ENCODE peak calls at places on chromosome 9, in nine cellular contexts. One of them, this sample, is unnamed.

GRCh38 chr9:98654247-98654646 is 54.5 kb downstream of the GABBR2 start:
- DNase-seq in fibroblast of the aortic adventitia: peak; percentile 65
- DNase-seq in COR-L47: no peak
- DNase-seq in activated naive CD4-positive, alpha-beta T cell: no peak
- DNase-seq in nucleus accumbens: no peak
- DNase-seq in RPMI8226: no peak
- DNase-seq in heart left ventricle: no peak
- DNase-seq in uterus: no peak
- DNase-seq in left lung: no peak
- DNase-seq in this sample: no peak

GRCh38 chr9:81473708-81474107 is 215.6 kb downstream of the TLE1 start:
- DNase-seq in uterus: no peak
- DNase-seq in heart left ventricle: no peak
- DNase-seq in nucleus accumbens: no peak
- DNase-seq in activated naive CD4-positive, alpha-beta T cell: no peak
- DNase-seq in COR-L47: no peak
- DNase-seq in RPMI8226: no peak
- DNase-seq in left lung: no peak
- DNase-seq in fibroblast of the aortic adventitia: no peak
- DNase-seq in this sample: no peak

GRCh38 chr9:33211695-33212393 is 28.1 kb upstream of the SPINK4 start:
- DNase-seq in RPMI8226: no peak
- DNase-seq in nucleus accumbens: no peak
- DNase-seq in activated naive CD4-positive, alpha-beta T cell: no peak
- DNase-seq in heart left ventricle: no peak
- DNase-seq in left lung: no peak
- DNase-seq in COR-L47: no peak
- DNase-seq in uterus: no peak
- DNase-seq in fibroblast of the aortic adventitia: peak; percentile 31
- DNase-seq in this sample: no peak

GRCh38 chr9:121472361-121472910 is 27.2 kb downstream of the GGTA1 start:
- DNase-seq in COR-L47: no peak
- DNase-seq in RPMI8226: no peak
- DNase-seq in nucleus accumbens: no peak
- DNase-seq in activated naive CD4-positive, alpha-beta T cell: no peak
- DNase-seq in heart left ventricle: no peak
- DNase-seq in uterus: no peak
- DNase-seq in left lung: no peak
- DNase-seq in fibroblast of the aortic adventitia: no peak
- DNase-seq in this sample: no peak

GRCh38 chr9:11038956-11039355 is 426.2 kb upstream of the PTPRD start:
- DNase-seq in left lung: no peak
- DNase-seq in nucleus accumbens: no peak
- DNase-seq in activated naive CD4-positive, alpha-beta T cell: no peak
- DNase-seq in COR-L47: no peak
- DNase-seq in fibroblast of the aortic adventitia: no peak
- DNase-seq in heart left ventricle: no peak
- DNase-seq in RPMI8226: no peak
- DNase-seq in uterus: no peak
- DNase-seq in this sample: no peak

GRCh38 chr9:98795970-98796363 is 388 bp downstream of the ANKS6 start:
- DNase-seq in COR-L47: no peak
- DNase-seq in RPMI8226: peak; percentile 31
- DNase-seq in fibroblast of the aortic adventitia: no peak
- DNase-seq in nucleus accumbens: peak; percentile 44
- DNase-seq in heart left ventricle: no peak
- DNase-seq in left lung: peak; percentile 83
- DNase-seq in activated naive CD4-positive, alpha-beta T cell: no peak
- DNase-seq in uterus: no peak
- DNase-seq in this sample: peak; percentile 60

GRCh38 chr9:131103535-131103934 is 7.2 kb downstream of the AIF1L start:
- DNase-seq in uterus: no peak
- DNase-seq in COR-L47: no peak
- DNase-seq in nucleus accumbens: no peak
- DNase-seq in left lung: no peak
- DNase-seq in fibroblast of the aortic adventitia: no peak
- DNase-seq in RPMI8226: no peak
- DNase-seq in activated naive CD4-positive, alpha-beta T cell: no peak
- DNase-seq in heart left ventricle: no peak
- DNase-seq in this sample: no peak

GRCh38 chr9:69471433-69471832 is 146.4 kb downstream of the ENTREP1 start:
- DNase-seq in uterus: no peak
- DNase-seq in RPMI8226: no peak
- DNase-seq in heart left ventricle: no peak
- DNase-seq in left lung: no peak
- DNase-seq in activated naive CD4-positive, alpha-beta T cell: no peak
- DNase-seq in fibroblast of the aortic adventitia: peak; percentile 58
- DNase-seq in nucleus accumbens: no peak
- DNase-seq in COR-L47: peak; percentile 46
- DNase-seq in this sample: no peak

GRCh38 chr9:107949058-107949457 is 459.5 kb upstream of the KLF4 start:
- DNase-seq in COR-L47: no peak
- DNase-seq in activated naive CD4-positive, alpha-beta T cell: no peak
- DNase-seq in fibroblast of the aortic adventitia: no peak
- DNase-seq in uterus: no peak
- DNase-seq in RPMI8226: no peak
- DNase-seq in nucleus accumbens: no peak
- DNase-seq in left lung: no peak
- DNase-seq in heart left ventricle: no peak
- DNase-seq in this sample: no peak

GRCh38 chr9:97986466-97986865 is 3.3 kb downstream of the ANP32B start:
- DNase-seq in RPMI8226: peak; percentile 14
- DNase-seq in uterus: no peak
- DNase-seq in heart left ventricle: no peak
- DNase-seq in activated naive CD4-positive, alpha-beta T cell: no peak
- DNase-seq in nucleus accumbens: no peak
- DNase-seq in COR-L47: no peak
- DNase-seq in left lung: no peak
- DNase-seq in fibroblast of the aortic adventitia: no peak
- DNase-seq in this sample: no peak

GRCh38 chr9:93582550-93582949 is 6.2 kb downstream of the PHF2 start:
- DNase-seq in COR-L47: no peak
- DNase-seq in uterus: no peak
- DNase-seq in RPMI8226: no peak
- DNase-seq in fibroblast of the aortic adventitia: no peak
- DNase-seq in nucleus accumbens: no peak
- DNase-seq in activated naive CD4-positive, alpha-beta T cell: no peak
- DNase-seq in heart left ventricle: no peak
- DNase-seq in left lung: no peak
- DNase-seq in this sample: no peak

GRCh38 chr9:7439355-7439978 is 360.1 kb downstream of the DMAC1 start:
- DNase-seq in activated naive CD4-positive, alpha-beta T cell: no peak
- DNase-seq in heart left ventricle: no peak
- DNase-seq in left lung: no peak
- DNase-seq in RPMI8226: no peak
- DNase-seq in nucleus accumbens: no peak
- DNase-seq in COR-L47: no peak
- DNase-seq in fibroblast of the aortic adventitia: peak; percentile 28
- DNase-seq in uterus: no peak
- DNase-seq in this sample: no peak

GRCh38 chr9:69171049-69171448 is 3.0 kb upstream of the TJP2 start:
- DNase-seq in RPMI8226: no peak
- DNase-seq in uterus: no peak
- DNase-seq in activated naive CD4-positive, alpha-beta T cell: no peak
- DNase-seq in COR-L47: no peak
- DNase-seq in left lung: no peak
- DNase-seq in heart left ventricle: peak; percentile 32
- DNase-seq in fibroblast of the aortic adventitia: peak; percentile 90
- DNase-seq in nucleus accumbens: no peak
- DNase-seq in this sample: no peak

GRCh38 chr9:9893837-9894236 is 719.0 kb downstream of the PTPRD start:
- DNase-seq in nucleus accumbens: no peak
- DNase-seq in uterus: no peak
- DNase-seq in activated naive CD4-positive, alpha-beta T cell: no peak
- DNase-seq in heart left ventricle: no peak
- DNase-seq in RPMI8226: no peak
- DNase-seq in fibroblast of the aortic adventitia: no peak
- DNase-seq in COR-L47: no peak
- DNase-seq in left lung: no peak
- DNase-seq in this sample: no peak

GRCh38 chr9:127667127-127667844 is 39.5 kb upstream of the CFAP157 start:
- DNase-seq in COR-L47: no peak
- DNase-seq in uterus: no peak
- DNase-seq in activated naive CD4-positive, alpha-beta T cell: no peak
- DNase-seq in heart left ventricle: no peak
- DNase-seq in RPMI8226: no peak
- DNase-seq in fibroblast of the aortic adventitia: no peak
- DNase-seq in left lung: no peak
- DNase-seq in nucleus accumbens: no peak
- DNase-seq in this sample: no peak

GRCh38 chr9:99347556-99347955 is 125.5 kb downstream of the SEC61B start:
- DNase-seq in left lung: no peak
- DNase-seq in uterus: no peak
- DNase-seq in nucleus accumbens: no peak
- DNase-seq in fibroblast of the aortic adventitia: no peak
- DNase-seq in RPMI8226: no peak
- DNase-seq in activated naive CD4-positive, alpha-beta T cell: no peak
- DNase-seq in heart left ventricle: no peak
- DNase-seq in COR-L47: no peak
- DNase-seq in this sample: no peak

GRCh38 chr9:134323741-134324358 is 2.4 kb upstream of the RXRA start:
- DNase-seq in heart left ventricle: peak; percentile 76
- DNase-seq in fibroblast of the aortic adventitia: no peak
- DNase-seq in uterus: peak; percentile 41
- DNase-seq in activated naive CD4-positive, alpha-beta T cell: no peak
- DNase-seq in nucleus accumbens: no peak
- DNase-seq in COR-L47: no peak
- DNase-seq in RPMI8226: no peak
- DNase-seq in left lung: peak; percentile 74
- DNase-seq in this sample: peak; percentile 95

GRCh38 chr9:69121155-69122085 is 52.7 kb upstream of the TJP2 start:
- DNase-seq in activated naive CD4-positive, alpha-beta T cell: no peak
- DNase-seq in COR-L47: peak; percentile 65
- DNase-seq in RPMI8226: peak; percentile 65
- DNase-seq in heart left ventricle: peak; percentile 52
- DNase-seq in nucleus accumbens: peak; percentile 62
- DNase-seq in uterus: peak; percentile 33
- DNase-seq in left lung: peak; percentile 87
- DNase-seq in fibroblast of the aortic adventitia: peak; percentile 43
- DNase-seq in this sample: peak; percentile 82

GRCh38 chr9:72945391-72945790 is 7.5 kb downstream of the ALDH1A1 start:
- DNase-seq in COR-L47: no peak
- DNase-seq in heart left ventricle: no peak
- DNase-seq in left lung: no peak
- DNase-seq in fibroblast of the aortic adventitia: no peak
- DNase-seq in nucleus accumbens: no peak
- DNase-seq in RPMI8226: no peak
- DNase-seq in uterus: no peak
- DNase-seq in activated naive CD4-positive, alpha-beta T cell: no peak
- DNase-seq in this sample: no peak

GRCh38 chr9:12968093-12968492 is 193.3 kb downstream of the LURAP1L start:
- DNase-seq in COR-L47: no peak
- DNase-seq in fibroblast of the aortic adventitia: no peak
- DNase-seq in activated naive CD4-positive, alpha-beta T cell: no peak
- DNase-seq in nucleus accumbens: no peak
- DNase-seq in RPMI8226: no peak
- DNase-seq in uterus: no peak
- DNase-seq in left lung: no peak
- DNase-seq in heart left ventricle: no peak
- DNase-seq in this sample: no peak

GRCh38 chr9:14434971-14435718 is 121.2 kb upstream of the NFIB start:
- DNase-seq in heart left ventricle: no peak
- DNase-seq in fibroblast of the aortic adventitia: no peak
- DNase-seq in uterus: no peak
- DNase-seq in nucleus accumbens: no peak
- DNase-seq in RPMI8226: no peak
- DNase-seq in COR-L47: no peak
- DNase-seq in left lung: no peak
- DNase-seq in activated naive CD4-positive, alpha-beta T cell: no peak
- DNase-seq in this sample: no peak

GRCh38 chr9:95373069-95373681 is 55.7 kb upstream of the FANCC start:
- DNase-seq in COR-L47: peak; percentile 75
- DNase-seq in uterus: no peak
- DNase-seq in heart left ventricle: no peak
- DNase-seq in fibroblast of the aortic adventitia: no peak
- DNase-seq in nucleus accumbens: no peak
- DNase-seq in activated naive CD4-positive, alpha-beta T cell: no peak
- DNase-seq in RPMI8226: no peak
- DNase-seq in left lung: no peak
- DNase-seq in this sample: peak; percentile 72

GRCh38 chr9:33628865-33629410 is 104.9 kb downstream of the ANKRD18B start:
- DNase-seq in fibroblast of the aortic adventitia: no peak
- DNase-seq in uterus: no peak
- DNase-seq in heart left ventricle: no peak
- DNase-seq in nucleus accumbens: no peak
- DNase-seq in activated naive CD4-positive, alpha-beta T cell: no peak
- DNase-seq in COR-L47: no peak
- DNase-seq in RPMI8226: no peak
- DNase-seq in left lung: no peak
- DNase-seq in this sample: no peak

GRCh38 chr9:86990276-86990675 is 43.0 kb upstream of the GAS1 start:
- DNase-seq in fibroblast of the aortic adventitia: peak; percentile 66
- DNase-seq in RPMI8226: no peak
- DNase-seq in heart left ventricle: no peak
- DNase-seq in activated naive CD4-positive, alpha-beta T cell: no peak
- DNase-seq in COR-L47: no peak
- DNase-seq in uterus: no peak
- DNase-seq in nucleus accumbens: no peak
- DNase-seq in left lung: no peak
- DNase-seq in this sample: no peak

GRCh38 chr9:124284237-124284831 is 26.6 kb downstream of the NEK6 start:
- DNase-seq in heart left ventricle: no peak
- DNase-seq in COR-L47: no peak
- DNase-seq in nucleus accumbens: no peak
- DNase-seq in left lung: no peak
- DNase-seq in activated naive CD4-positive, alpha-beta T cell: no peak
- DNase-seq in uterus: no peak
- DNase-seq in fibroblast of the aortic adventitia: peak; percentile 49
- DNase-seq in RPMI8226: no peak
- DNase-seq in this sample: no peak

GRCh38 chr9:19456996-19457693 is 48.3 kb downstream of the ACER2 start:
- DNase-seq in nucleus accumbens: peak; percentile 28
- DNase-seq in fibroblast of the aortic adventitia: peak; percentile 87
- DNase-seq in uterus: peak; percentile 77
- DNase-seq in heart left ventricle: peak; percentile 54
- DNase-seq in activated naive CD4-positive, alpha-beta T cell: no peak
- DNase-seq in left lung: no peak
- DNase-seq in RPMI8226: peak; percentile 64
- DNase-seq in COR-L47: peak; percentile 77
- DNase-seq in this sample: peak; percentile 58

GRCh38 chr9:86714976-86715375 is 232.3 kb downstream of the GAS1 start:
- DNase-seq in uterus: peak; percentile 52
- DNase-seq in RPMI8226: no peak
- DNase-seq in nucleus accumbens: no peak
- DNase-seq in activated naive CD4-positive, alpha-beta T cell: no peak
- DNase-seq in fibroblast of the aortic adventitia: peak; percentile 96
- DNase-seq in left lung: no peak
- DNase-seq in COR-L47: no peak
- DNase-seq in heart left ventricle: no peak
- DNase-seq in this sample: no peak

GRCh38 chr9:6433405-6433804 is 20.4 kb downstream of the UHRF2 start:
- DNase-seq in uterus: no peak
- DNase-seq in activated naive CD4-positive, alpha-beta T cell: no peak
- DNase-seq in fibroblast of the aortic adventitia: peak; percentile 46
- DNase-seq in COR-L47: no peak
- DNase-seq in heart left ventricle: no peak
- DNase-seq in nucleus accumbens: no peak
- DNase-seq in RPMI8226: no peak
- DNase-seq in left lung: no peak
- DNase-seq in this sample: no peak

GRCh38 chr9:94623253-94623652 is 16.1 kb downstream of the FBP1 start:
- DNase-seq in heart left ventricle: no peak
- DNase-seq in left lung: no peak
- DNase-seq in activated naive CD4-positive, alpha-beta T cell: no peak
- DNase-seq in uterus: no peak
- DNase-seq in nucleus accumbens: no peak
- DNase-seq in RPMI8226: peak; percentile 60
- DNase-seq in fibroblast of the aortic adventitia: no peak
- DNase-seq in COR-L47: no peak
- DNase-seq in this sample: peak; percentile 10

GRCh38 chr9:128946945-128947422 is 419 bp downstream of the DOLK start:
- DNase-seq in RPMI8226: peak; percentile 46
- DNase-seq in uterus: no peak
- DNase-seq in nucleus accumbens: no peak
- DNase-seq in COR-L47: no peak
- DNase-seq in activated naive CD4-positive, alpha-beta T cell: peak; percentile 32
- DNase-seq in heart left ventricle: peak; percentile 38
- DNase-seq in fibroblast of the aortic adventitia: peak; percentile 28
- DNase-seq in left lung: no peak
- DNase-seq in this sample: peak; percentile 45

GRCh38 chr9:136557036-136557435 is 11.2 kb upstream of the NOTCH1 start:
- DNase-seq in uterus: no peak
- DNase-seq in activated naive CD4-positive, alpha-beta T cell: no peak
- DNase-seq in left lung: peak; percentile 70
- DNase-seq in nucleus accumbens: no peak
- DNase-seq in fibroblast of the aortic adventitia: no peak
- DNase-seq in heart left ventricle: no peak
- DNase-seq in COR-L47: no peak
- DNase-seq in RPMI8226: no peak
- DNase-seq in this sample: no peak